ENCODE peak calls at places on chromosomes 4 and X, in five cellular contexts. One of them, this sample, is unnamed.

GRCh38 chr4:17512973-17513665 is 1.2 kb upstream of the QDPR start:
- DNase-seq in B cell: no peak
- DNase-seq in astrocyte of the spinal cord: no peak
- DNase-seq in thoracic aorta: no peak
- DNase-seq in kidney: no peak
- DNase-seq in this sample: no peak

GRCh38 chr4:156596026-156596425 is 375.6 kb downstream of the PDGFC start:
- DNase-seq in kidney: no peak
- DNase-seq in B cell: no peak
- DNase-seq in thoracic aorta: no peak
- DNase-seq in astrocyte of the spinal cord: no peak
- DNase-seq in this sample: no peak

GRCh38 chrX:101252634-101253033 is 33.0 kb downstream of the DRP2 start:
- DNase-seq in thoracic aorta: no peak
- DNase-seq in astrocyte of the spinal cord: peak; percentile 7
- DNase-seq in B cell: no peak
- DNase-seq in kidney: no peak
- DNase-seq in this sample: no peak

GRCh38 chr4:23060776-23061175 is 368.0 kb downstream of the GBA3 start:
- DNase-seq in thoracic aorta: no peak
- DNase-seq in B cell: no peak
- DNase-seq in astrocyte of the spinal cord: peak; percentile 79
- DNase-seq in kidney: no peak
- DNase-seq in this sample: no peak

GRCh38 chr4:18464160-18464559 is 442.6 kb upstream of the LCORL start:
- DNase-seq in astrocyte of the spinal cord: no peak
- DNase-seq in kidney: no peak
- DNase-seq in thoracic aorta: no peak
- DNase-seq in B cell: no peak
- DNase-seq in this sample: no peak

GRCh38 chrX:149207518-149207917 is 297.6 kb downstream of the IDS start:
- DNase-seq in thoracic aorta: no peak
- DNase-seq in kidney: no peak
- DNase-seq in B cell: no peak
- DNase-seq in astrocyte of the spinal cord: no peak
- DNase-seq in this sample: no peak

GRCh38 chr4:3645711-3646221 is 113.5 kb upstream of the LRPAP1 start:
- DNase-seq in thoracic aorta: no peak
- DNase-seq in astrocyte of the spinal cord: no peak
- DNase-seq in B cell: no peak
- DNase-seq in kidney: peak; percentile 57
- DNase-seq in this sample: no peak

GRCh38 chrX:107731831-107732502 is 43.6 kb downstream of the TSC22D3 start:
- DNase-seq in kidney: peak; percentile 96
- DNase-seq in astrocyte of the spinal cord: peak; percentile 85
- DNase-seq in thoracic aorta: peak; percentile 70
- DNase-seq in B cell: no peak
- DNase-seq in this sample: peak; percentile 39

GRCh38 chr4:145565328-145565727 is 53.9 kb upstream of the MMAA start:
- DNase-seq in astrocyte of the spinal cord: no peak
- DNase-seq in thoracic aorta: no peak
- DNase-seq in B cell: no peak
- DNase-seq in kidney: no peak
- DNase-seq in this sample: no peak

GRCh38 chr4:173218411-173219125 is 50.0 kb downstream of the GALNT7 start:
- DNase-seq in thoracic aorta: no peak
- DNase-seq in astrocyte of the spinal cord: peak; percentile 93
- DNase-seq in kidney: no peak
- DNase-seq in B cell: no peak
- DNase-seq in this sample: no peak

GRCh38 chr4:15239866-15240265 is 188.0 kb upstream of the C1QTNF7 start:
- DNase-seq in astrocyte of the spinal cord: peak; percentile 50
- DNase-seq in B cell: no peak
- DNase-seq in kidney: no peak
- DNase-seq in thoracic aorta: no peak
- DNase-seq in this sample: no peak

GRCh38 chr4:77194366-77194765 is 37.4 kb downstream of the CCNG2 start:
- DNase-seq in thoracic aorta: no peak
- DNase-seq in kidney: no peak
- DNase-seq in B cell: peak; percentile 13
- DNase-seq in astrocyte of the spinal cord: no peak
- DNase-seq in this sample: no peak

GRCh38 chr4:26873391-26874026 is 12.9 kb downstream of the STIM2 start:
- DNase-seq in B cell: peak; percentile 56
- DNase-seq in astrocyte of the spinal cord: no peak
- DNase-seq in thoracic aorta: no peak
- DNase-seq in kidney: no peak
- DNase-seq in this sample: no peak

GRCh38 chrX:41457618-41458192 is 10.6 kb downstream of the NYX start:
- DNase-seq in B cell: no peak
- DNase-seq in thoracic aorta: no peak
- DNase-seq in astrocyte of the spinal cord: no peak
- DNase-seq in kidney: peak; percentile 19
- DNase-seq in this sample: no peak

GRCh38 chrX:47637546-47638195 is 7.9 kb upstream of the CFP start:
- DNase-seq in B cell: peak; percentile 40
- DNase-seq in kidney: peak; percentile 74
- DNase-seq in astrocyte of the spinal cord: peak; percentile 54
- DNase-seq in thoracic aorta: no peak
- DNase-seq in this sample: no peak

GRCh38 chrX:85243761-85244410 is at the start of the genes SATL1 and ZNF711:
- DNase-seq in astrocyte of the spinal cord: peak; percentile 76
- DNase-seq in thoracic aorta: no peak
- DNase-seq in B cell: peak; percentile 57
- DNase-seq in kidney: peak; percentile 74
- DNase-seq in this sample: peak; percentile 80

GRCh38 chr4:46933686-46934085 is 24.6 kb upstream of the COX7B2 start:
- DNase-seq in astrocyte of the spinal cord: no peak
- DNase-seq in kidney: no peak
- DNase-seq in thoracic aorta: no peak
- DNase-seq in B cell: no peak
- DNase-seq in this sample: no peak

GRCh38 chr4:74969507-74970474 is 36.9 kb downstream of the PARM1 start:
- DNase-seq in B cell: no peak
- DNase-seq in kidney: no peak
- DNase-seq in astrocyte of the spinal cord: no peak
- DNase-seq in thoracic aorta: no peak
- DNase-seq in this sample: no peak

DNA sequence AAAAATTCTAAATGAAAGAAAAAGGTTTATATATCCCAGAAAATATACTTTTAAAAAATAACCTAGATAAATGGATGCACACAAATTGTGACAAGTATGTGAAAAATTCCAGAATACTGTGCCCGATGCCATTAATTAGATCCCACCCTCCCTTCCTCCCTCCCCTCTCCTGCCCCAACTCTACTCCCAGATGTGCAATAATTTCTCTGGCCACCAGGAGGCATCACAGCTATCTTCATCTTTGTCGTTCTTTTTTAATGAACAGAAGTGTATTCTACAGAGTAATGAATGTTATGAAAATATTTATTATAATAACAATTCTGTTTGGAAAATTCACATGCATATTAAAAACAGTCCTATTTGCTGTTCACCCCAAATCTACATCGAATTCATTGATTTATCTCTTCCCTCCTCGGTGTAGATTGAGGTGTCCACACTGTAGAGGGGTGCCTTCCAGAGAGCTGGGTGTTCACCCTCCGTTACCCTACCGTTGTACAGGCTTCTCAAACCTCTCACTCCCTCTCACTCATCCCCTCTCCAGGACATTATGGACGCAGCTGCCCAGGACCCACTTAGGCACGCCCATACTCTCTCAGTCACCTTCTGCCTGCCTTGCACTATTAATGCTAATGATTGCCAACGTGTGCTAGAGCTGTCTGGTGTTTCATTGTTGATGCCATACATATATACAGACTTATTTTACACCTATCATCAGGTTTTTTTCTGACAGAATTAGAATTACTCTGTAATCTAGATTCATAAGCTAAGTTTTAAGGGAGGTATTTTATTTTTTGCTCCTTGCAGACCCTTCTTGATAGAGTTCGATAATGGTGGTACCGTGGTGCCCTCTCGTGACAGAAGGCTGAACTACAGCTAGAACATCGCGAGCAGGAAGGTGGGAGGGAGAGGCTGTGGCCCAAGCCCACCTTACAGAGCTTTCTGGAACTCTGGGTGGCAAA is 14.1 kb downstream of the RAB40AL start:
- DNase-seq in astrocyte of the spinal cord: peak; percentile 54
- DNase-seq in thoracic aorta: no peak
- DNase-seq in kidney: no peak
- DNase-seq in B cell: peak; percentile 51
- DNase-seq in this sample: peak; percentile 76
- TF ChIP-seq CTCF in astrocyte of the spinal cord: peak; percentile 71
- TF ChIP-seq CTCF in thoracic aorta: peak; percentile 40
- TF ChIP-seq CTCF in kidney: peak; percentile 48
- TF ChIP-seq CTCF in B cell: peak; percentile 61
- TF ChIP-seq CTCF in this sample: peak; percentile 53

GRCh38 chr4:148355442-148356123 is 86.6 kb downstream of the NR3C2 start:
- DNase-seq in astrocyte of the spinal cord: no peak
- DNase-seq in thoracic aorta: no peak
- DNase-seq in kidney: no peak
- DNase-seq in B cell: no peak
- DNase-seq in this sample: no peak
- TF ChIP-seq CTCF in astrocyte of the spinal cord: no peak
- TF ChIP-seq CTCF in thoracic aorta: no peak
- TF ChIP-seq CTCF in kidney: no peak
- TF ChIP-seq CTCF in B cell: no peak
- TF ChIP-seq CTCF in this sample: no peak

GRCh38 chr4:186557486-186557885 is 2.1 kb upstream of the MTNR1A start:
- DNase-seq in thoracic aorta: no peak
- DNase-seq in B cell: no peak
- DNase-seq in kidney: no peak
- DNase-seq in astrocyte of the spinal cord: peak; percentile 28
- DNase-seq in this sample: peak; percentile 15

GRCh38 chr4:186554485-186554884 is 882 bp downstream of the MTNR1A start:
- DNase-seq in kidney: no peak
- DNase-seq in thoracic aorta: no peak
- DNase-seq in astrocyte of the spinal cord: no peak
- DNase-seq in B cell: no peak
- DNase-seq in this sample: peak; percentile 37

GRCh38 chr4:186553717-186554116 is 1.6 kb downstream of the MTNR1A start:
- DNase-seq in B cell: no peak
- DNase-seq in thoracic aorta: no peak
- DNase-seq in astrocyte of the spinal cord: no peak
- DNase-seq in kidney: no peak
- DNase-seq in this sample: no peak

GRCh38 chr4:186557061-186557460 is 1.7 kb upstream of the MTNR1A start:
- DNase-seq in kidney: no peak
- DNase-seq in B cell: no peak
- DNase-seq in thoracic aorta: no peak
- DNase-seq in astrocyte of the spinal cord: no peak
- DNase-seq in this sample: no peak

DNA sequence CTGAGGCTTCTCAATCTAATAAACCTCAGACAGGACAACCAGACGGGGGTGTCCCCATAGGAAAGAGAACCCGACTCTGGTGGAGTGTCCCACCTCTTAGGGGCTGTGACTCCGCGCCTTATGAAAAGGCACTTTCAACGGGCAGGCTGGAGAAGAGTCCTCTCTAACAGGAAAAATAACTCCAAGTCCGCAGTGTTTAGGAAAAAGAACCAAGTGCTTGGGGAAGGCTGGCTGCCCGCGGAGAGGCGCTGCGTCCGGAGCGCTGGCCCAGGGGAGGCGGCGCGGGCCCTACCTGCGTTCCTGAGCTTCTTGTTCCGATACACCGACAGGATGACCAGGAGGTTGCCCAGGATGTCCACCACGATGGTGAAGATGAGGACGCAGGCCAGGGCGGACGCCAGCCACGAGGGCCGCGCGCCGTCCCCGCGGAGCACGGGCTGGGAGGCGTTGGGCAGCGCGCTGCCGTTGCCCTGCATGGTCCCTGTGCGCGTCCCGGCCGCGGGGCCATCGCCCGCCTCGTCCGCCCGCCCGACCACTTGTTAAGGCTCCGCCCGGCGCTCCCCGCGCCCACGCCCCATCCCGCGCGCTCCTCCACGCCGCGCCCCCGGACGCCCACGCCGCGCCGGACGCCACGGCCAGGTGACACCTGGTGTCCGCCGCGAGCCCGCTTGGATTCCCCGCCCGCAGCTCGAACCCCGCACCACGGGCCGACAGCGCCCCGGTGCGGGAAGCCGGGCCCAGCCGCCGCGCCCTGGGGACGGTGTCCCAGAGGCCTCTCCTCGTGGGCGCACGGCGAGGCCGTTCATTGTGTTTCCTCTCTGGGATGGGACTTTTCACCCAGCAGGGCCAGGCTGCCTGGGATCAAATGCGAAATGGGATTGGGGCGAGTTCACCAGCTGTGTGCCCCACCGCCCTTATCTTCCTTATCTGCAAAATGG is at the start of gene MTNR1A:
- DNase-seq in B cell: no peak
- DNase-seq in kidney: no peak
- DNase-seq in thoracic aorta: no peak
- DNase-seq in astrocyte of the spinal cord: peak; percentile 25
- DNase-seq in this sample: peak; percentile 70
- TF ChIP-seq CTCF in B cell: no peak
- TF ChIP-seq CTCF in kidney: peak; percentile 42
- TF ChIP-seq CTCF in thoracic aorta: no peak
- TF ChIP-seq CTCF in astrocyte of the spinal cord: peak; percentile 19
- TF ChIP-seq CTCF in this sample: peak; percentile 16

GRCh38 chr4:169254546-169254983 is 16.2 kb downstream of the SH3RF1 start:
- DNase-seq in kidney: no peak
- DNase-seq in B cell: no peak
- DNase-seq in astrocyte of the spinal cord: peak; percentile 88
- DNase-seq in thoracic aorta: peak; percentile 18
- DNase-seq in this sample: no peak
- TF ChIP-seq CTCF in kidney: no peak
- TF ChIP-seq CTCF in B cell: no peak
- TF ChIP-seq CTCF in astrocyte of the spinal cord: no peak
- TF ChIP-seq CTCF in thoracic aorta: no peak
- TF ChIP-seq CTCF in this sample: no peak

GRCh38 chrX:129653181-129653984 is 1.4 kb downstream of the APLN start:
- DNase-seq in thoracic aorta: no peak
- DNase-seq in kidney: no peak
- DNase-seq in B cell: peak; percentile 10
- DNase-seq in astrocyte of the spinal cord: no peak
- DNase-seq in this sample: no peak

GRCh38 chrX:129653985-129654651 is 638 bp downstream of the APLN start:
- DNase-seq in thoracic aorta: no peak
- DNase-seq in astrocyte of the spinal cord: no peak
- DNase-seq in B cell: peak; percentile 13
- DNase-seq in kidney: peak; percentile 80
- DNase-seq in this sample: peak; percentile 16

GRCh38 chrX:129654652-129655546 is at the start of gene APLN:
- DNase-seq in kidney: peak; percentile 83
- DNase-seq in B cell: peak; percentile 29
- DNase-seq in thoracic aorta: no peak
- DNase-seq in astrocyte of the spinal cord: peak; percentile 43
- DNase-seq in this sample: peak; percentile 64

GRCh38 chrX:129658429-129658828 is 3.7 kb upstream of the APLN start:
- DNase-seq in thoracic aorta: no peak
- DNase-seq in kidney: no peak
- DNase-seq in B cell: no peak
- DNase-seq in astrocyte of the spinal cord: no peak
- DNase-seq in this sample: no peak

GRCh38 chrX:129655547-129656248 is 942 bp upstream of the APLN start:
- DNase-seq in thoracic aorta: no peak
- DNase-seq in B cell: peak; percentile 26
- DNase-seq in astrocyte of the spinal cord: no peak
- DNase-seq in kidney: no peak
- DNase-seq in this sample: peak; percentile 19
- TF ChIP-seq CTCF in thoracic aorta: no peak
- TF ChIP-seq CTCF in B cell: peak; percentile 9
- TF ChIP-seq CTCF in astrocyte of the spinal cord: no peak
- TF ChIP-seq CTCF in kidney: no peak
- TF ChIP-seq CTCF in this sample: no peak

This sample was measured in nephron progenitor cell.